ENCODE peak calls at places on chromosomes 2 and 18, in nine cellular contexts. W is mesenchymal stem cell; I is stimulated activated CD8-positive, alpha-beta memory T cell treated with anti-CD3 and anti-CD28 coated beads, Interleukin-7, amount 100 ng/mL, for 1 hour; T is NCI-H1417; Y is PC-9; E is HEK293T; V is psoas muscle; J is pons; M is astrocyte of the hippocampus. R is an unnamed sample.

GRCh38 chr2:217693363-217693762 is 309.4 kb downstream of the TNS1 start:
- DNase-seq in W (no peak), I (no peak), T (no peak), Y (no peak), E (no peak), V (no peak), J (no peak), M (no peak), R (no peak)

GRCh38 chr2:202064206-202064880 is 8.7 kb upstream of the KIAA2012 start:
- DNase-seq in W (peak), I (no peak), T (peak), Y (peak), E (no peak), V (no peak), J (peak), M (peak), R (peak)

GRCh38 chr2:201070966-201071304 is 536 bp downstream of the HYCC2 start:
- DNase-seq in W (peak), I (no peak), T (peak), Y (no peak), E (no peak), V (no peak), J (peak), M (no peak), R (no peak)

GRCh38 chr2:136486115-136486514 is 279.2 kb upstream of the THSD7B start:
- DNase-seq in W (no peak), I (no peak), T (no peak), Y (no peak), E (no peak), V (no peak), J (no peak), M (no peak), R (no peak)

GRCh38 chr2:26458365-26459042 is 19.4 kb downstream of the OTOF start:
- DNase-seq in W (no peak), I (no peak), T (no peak), Y (no peak), E (no peak), V (no peak), J (no peak), M (no peak), R (no peak)

GRCh38 chr18:35451032-35451431 is 46.7 kb downstream of the INO80C start:
- DNase-seq in W (no peak), I (no peak), T (peak), Y (no peak), E (no peak), V (no peak), J (no peak), M (no peak), R (no peak)

GRCh38 chr2:233468746-233469110 is 97.9 kb downstream of the USP40 start:
- DNase-seq in W (no peak), I (no peak), T (no peak), Y (no peak), E (no peak), V (peak), J (no peak), M (no peak), R (no peak)

GRCh38 chr2:67717692-67718091 is 320.6 kb downstream of the ETAA1 start:
- DNase-seq in W (no peak), I (no peak), T (no peak), Y (no peak), E (no peak), V (no peak), J (no peak), M (no peak), R (no peak)

GRCh38 chr2:127647242-127648190 is 1.6 kb downstream of the GPR17 start:
- DNase-seq in W (peak), I (no peak), T (no peak), Y (no peak), E (no peak), V (peak), J (no peak), M (peak), R (no peak)

GRCh38 chr2:44952143-44952805 is 10.8 kb downstream of the SIX3 start:
- DNase-seq in W (peak), I (no peak), T (no peak), Y (peak), E (peak), V (peak), J (peak), M (peak), R (peak)

GRCh38 chr2:69831354-69831905 is 2.0 kb downstream of the GMCL1 start:
- DNase-seq in W (no peak), I (no peak), T (no peak), Y (no peak), E (no peak), V (no peak), J (no peak), M (peak), R (no peak)

GRCh38 chr2:68292108-68292710 is 27.5 kb downstream of the CNRIP1 start:
- DNase-seq in W (peak), I (no peak), T (peak), Y (peak), E (peak), V (no peak), J (no peak), M (peak), R (no peak)

GRCh38 chr18:69845588-69846506 is 101.8 kb downstream of the CD226 start:
- DNase-seq in W (peak), I (no peak), T (peak), Y (no peak), E (peak), V (no peak), J (no peak), M (peak), R (no peak)

GRCh38 chr2:96808176-96808837 is 7.8 kb upstream of the CNNM3 start:
- DNase-seq in W (no peak), I (no peak), T (no peak), Y (no peak), E (no peak), V (peak), J (no peak), M (no peak), R (no peak)

GRCh38 chr2:25566694-25567093 is 106.7 kb downstream of the DTNB start:
- DNase-seq in W (peak), I (no peak), T (no peak), Y (no peak), E (no peak), V (no peak), J (peak), M (peak), R (peak)

GRCh38 chr2:238096311-238097011 is 3.7 kb upstream of the ESPNL start:
- DNase-seq in W (no peak), I (no peak), T (peak), Y (no peak), E (peak), V (peak), J (peak), M (no peak), R (no peak)

GRCh38 chr2:145036421-145036901 is 516.5 kb upstream of the ZEB2 start:
- DNase-seq in W (no peak), I (no peak), T (no peak), Y (no peak), E (no peak), V (no peak), J (no peak), M (peak), R (no peak)

GRCh38 chr2:40169430-40169829 is 282.5 kb downstream of the SLC8A1 start:
- DNase-seq in W (peak), I (no peak), T (no peak), Y (peak), E (no peak), V (no peak), J (no peak), M (no peak), R (no peak)

GRCh38 chr2:97645112-97645699 is 656 bp upstream of the COX5B start:
- DNase-seq in W (no peak), I (no peak), T (peak), Y (no peak), E (no peak), V (peak), J (no peak), M (no peak), R (no peak)

GRCh38 chr2:107174126-107174525 is 288.2 kb upstream of the ST6GAL2 start:
- DNase-seq in W (no peak), I (no peak), T (no peak), Y (no peak), E (no peak), V (no peak), J (peak), M (peak), R (no peak)

GRCh38 chr2:136384541-136385303 is 266.8 kb upstream of the CXCR4 start:
- DNase-seq in W (peak), I (no peak), T (peak), Y (peak), E (peak), V (no peak), J (peak), M (peak), R (peak)

GRCh38 chr18:32441536-32441935 is 29.1 kb downstream of the GAREM1 start:
- DNase-seq in W (no peak), I (no peak), T (no peak), Y (no peak), E (no peak), V (no peak), J (peak), M (peak), R (no peak)

R was measured in Ammon's horn.